ENCODE peak calls at places on chromosomes 2 and 18, in five cellular contexts. C is K562, A is A549, R is HepG2, M is GM12878. X is an unnamed sample.

GRCh38 chr2:52064234-52064633 is 1032.3 kb upstream of the NRXN1 start:
- DNase-seq in R (no peak), A (no peak), C (no peak), M (no peak), X (no peak)

GRCh38 chr2:231308631-231309414 is 86.7 kb upstream of the B3GNT7 start:
- DNase-seq in C (no peak), M (no peak), R (no peak), A (peak; percentile 80), X (no peak)

GRCh38 chr2:39737661-39738060 is 41.4 kb downstream of the THUMPD2 start:
- DNase-seq in C (no peak), R (no peak), A (no peak), M (no peak), X (no peak)

GRCh38 chr2:172496096-172496709 is 59.7 kb upstream of the PDK1 start:
- DNase-seq in A (no peak), M (no peak), C (no peak), R (no peak), X (peak; percentile 31)

GRCh38 chr2:80489718-80490117 is 185.2 kb upstream of the LRRTM1 start:
- DNase-seq in A (peak; percentile 4), M (no peak), R (no peak), C (no peak), X (peak; percentile 34)

GRCh38 chr18:22200611-22201225 is 31.3 kb downstream of the GATA6 start:
- DNase-seq in R (no peak), M (no peak), C (no peak), A (no peak), X (no peak)

GRCh38 chr18:5197032-5197434 is at the start of gene AKAIN1:
- DNase-seq in A (no peak), C (peak; percentile 70), M (no peak), R (peak; percentile 1), X (peak; percentile 31)

GRCh38 chr2:191688934-191689695 is 11.2 kb downstream of the NABP1 start:
- DNase-seq in M (no peak), R (peak; percentile 76), A (peak; percentile 48), C (no peak), X (peak; percentile 71)

GRCh38 chr2:203650860-203651613 is 55.4 kb upstream of the CD28 start:
- DNase-seq in M (no peak), A (peak; percentile 71), R (peak; percentile 98), C (no peak), X (peak; percentile 53)

GRCh38 chr18:13164406-13164805 is 54.2 kb upstream of the LDLRAD4 start:
- DNase-seq in C (peak; percentile 4), M (no peak), A (no peak), R (no peak), X (no peak)

GRCh38 chr2:84735383-84735782 is 145.5 kb downstream of the TRABD2A start:
- DNase-seq in C (no peak), A (no peak), M (no peak), R (no peak), X (no peak)

GRCh38 chr2:215982465-215982875 is 30.9 kb downstream of the MREG start:
- DNase-seq in C (no peak), A (peak; percentile 90), M (peak; percentile 57), R (peak; percentile 97), X (no peak)

GRCh38 chr2:111688501-111688900 is 195.5 kb downstream of the ANAPC1 start:
- DNase-seq in M (no peak), R (no peak), C (no peak), A (no peak), X (no peak)

GRCh38 chr2:19559596-19560240 is 201.3 kb upstream of the OSR1 start:
- DNase-seq in C (no peak), M (no peak), R (no peak), A (no peak), X (no peak)

GRCh38 chr2:8412586-8412985 is 269.3 kb upstream of the ID2 start:
- DNase-seq in M (no peak), R (no peak), C (no peak), A (no peak), X (no peak)

GRCh38 chr18:41569867-41570266 is 385.2 kb upstream of the PIK3C3 start:
- DNase-seq in R (no peak), M (no peak), C (no peak), A (no peak), X (no peak)

DNA sequence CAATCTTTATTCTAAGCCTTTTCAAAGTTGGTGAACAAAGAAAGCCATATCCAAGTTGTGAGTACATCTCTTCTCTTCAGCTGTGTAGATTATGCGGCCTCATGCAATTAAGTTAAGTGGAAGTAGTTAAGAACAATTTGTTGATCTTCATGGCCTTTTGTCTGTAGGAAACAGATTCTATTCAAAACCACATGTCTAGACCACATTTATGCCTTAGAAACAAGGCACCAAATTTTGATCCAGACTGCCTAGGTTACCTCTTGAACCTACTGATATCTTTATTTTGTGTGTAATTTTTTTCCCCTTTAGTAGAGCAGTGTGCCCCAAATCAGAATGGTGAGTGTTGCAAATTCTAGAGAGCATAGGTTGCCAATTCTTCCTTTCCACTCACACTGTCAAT is 101.6 kb upstream of the CERS6 start:
- DNase-seq in M (no peak), C (no peak), A (no peak), R (no peak), X (no peak)
- TF ChIP-seq MYC in M (no peak), C (no peak), A (no peak), R (no peak), X (no peak)

GRCh38 chr2:206159346-206160123 is at the start of the genes EEF1B2 and NDUFS1:
- DNase-seq in M (peak; percentile 92), R (peak; percentile 98), C (peak; percentile 78), A (peak; percentile 98), X (peak; percentile 99)
- H3K4me1 ChIP-seq in M (peaks cover 2% of the 10 kb centered on the region), R (peaks cover 53% of the 10 kb centered on the region), C (peaks cover 8% of the 10 kb centered on the region), A (peaks cover 34% of the 10 kb centered on the region), X (peaks cover 27% of the 10 kb centered on the region)

GRCh38 chr2:27724905-27725693 is 46.4 kb upstream of the MRPL33 start:
- DNase-seq in C (no peak), R (peak; percentile 84), M (no peak), A (peak; percentile 58), X (no peak)
- H3K4me2 ChIP-seq in C (no peak overlapping the region), R (peak overlapping the region; percentile 42), M (no peak overlapping the region), A (peak overlapping the region; percentile 75), X (no peak overlapping the region)

DNA sequence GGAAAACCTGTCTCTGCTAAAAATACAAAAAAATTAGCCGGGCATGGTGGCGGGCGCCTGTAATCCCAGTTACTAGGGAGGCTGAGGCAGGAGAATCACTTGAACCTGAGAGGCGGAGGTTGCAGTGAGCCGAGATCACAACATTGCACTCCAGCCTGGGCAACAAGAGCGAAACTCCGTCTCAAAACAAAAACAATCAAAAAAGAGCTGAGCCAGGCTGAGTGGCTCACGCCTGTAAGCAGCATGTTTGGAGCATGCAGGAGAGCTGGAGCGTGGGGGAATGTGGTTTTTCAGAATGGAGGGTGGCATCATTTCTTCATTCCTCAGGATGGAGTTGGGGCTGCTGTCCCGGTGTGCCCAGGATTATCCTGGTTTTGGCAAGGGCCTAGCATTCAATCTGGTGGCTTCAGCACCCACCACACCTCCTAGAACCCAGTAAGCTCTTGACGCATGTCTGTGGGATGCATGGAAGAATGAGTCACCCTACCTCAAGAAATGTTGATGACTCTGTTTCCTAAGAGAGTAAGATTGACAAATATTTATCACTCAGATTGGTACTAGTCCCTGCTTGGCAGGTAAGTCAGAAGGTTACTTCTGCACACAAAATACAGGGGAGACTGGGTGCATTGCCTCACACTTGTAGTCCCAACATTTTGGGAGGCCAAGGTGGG is 90.2 kb upstream of the ODC1 start:
- DNase-seq in A (peak; percentile 60), M (no peak), R (no peak), C (no peak), X (no peak)
- TF ChIP-seq MYC in A (no peak), M (no peak), R (no peak), C (no peak), X (no peak)

GRCh38 chr2:31231571-31232287 is 2.2 kb upstream of the EHD3 start:
- DNase-seq in C (no peak), R (no peak), M (no peak), A (no peak), X (no peak)
- H3K4me1 ChIP-seq in C (peaks cover 11% of the 10 kb centered on the region), R (no peaks in the 10 kb centered on the region), M (no peaks in the 10 kb centered on the region), A (peaks cover 14% of the 10 kb centered on the region), X (peaks cover 4% of the 10 kb centered on the region)

X was measured in endothelial cell of umbilical vein.